ENCODE peak calls at places on chromosome 17, in nine cellular contexts. L is adrenal gland; J is neural progenitor cell; Y is cardiac muscle cell; D is CD4-positive, alpha-beta T cell; U is A549; O is uterus; P is left ventricle myocardium inferior; K is tibial nerve. B is an unnamed sample. For H3K9me3, the result is how much of the 10 kb centered on the place peaks cover.

GRCh38 chr17:77445908-77446535 is 305.3 kb downstream of the SEC14L1 start:
- DNase-seq in L (peak), J (no peak), Y (no peak), D (no peak), U (no peak), O (no peak), P (no peak), K (no peak), B (no peak)

GRCh38 chr17:72171703-72172670 is 51.2 kb downstream of the SOX9 start:
- DNase-seq in L (peak), J (no peak), Y (no peak), D (no peak), U (no peak), O (no peak), P (no peak), K (no peak), B (no peak)

GRCh38 chr17:43319293-43320124 is 79.3 kb upstream of the ARL4D start:
- DNase-seq in L (no peak), J (no peak), Y (no peak), D (no peak), U (no peak), O (no peak), P (no peak), K (no peak), B (no peak)

GRCh38 chr17:67203818-67204217 is 41.2 kb downstream of the HELZ start:
- DNase-seq in L (no peak), J (no peak), Y (no peak), D (no peak), U (no peak), O (no peak), P (no peak), K (no peak), B (no peak)

GRCh38 chr17:36755586-36755985 is 154.2 kb downstream of the MRM1 start:
- DNase-seq in L (peak), J (peak), Y (peak), D (peak), U (peak), O (no peak), P (no peak), K (no peak), B (no peak)

GRCh38 chr17:81680150-81680549 is 3.4 kb downstream of the ARL16 start:
- DNase-seq in L (no peak), J (no peak), Y (no peak), D (no peak), U (no peak), O (no peak), P (no peak), K (no peak), B (no peak)

GRCh38 chr17:51079049-51079448 is 41.6 kb downstream of the SPAG9 start:
- DNase-seq in L (no peak), J (no peak), Y (no peak), D (no peak), U (no peak), O (no peak), P (no peak), K (no peak), B (no peak)

GRCh38 chr17:30309591-30309990 is 17.8 kb upstream of the BLMH start:
- DNase-seq in L (no peak), J (no peak), Y (no peak), D (no peak), U (no peak), O (no peak), P (no peak), K (no peak), B (no peak)

GRCh38 chr17:8696951-8697745 is 47.5 kb downstream of the CCDC42 start:
- DNase-seq in L (no peak), J (peak), Y (no peak), D (no peak), U (no peak), O (peak), P (no peak), K (no peak), B (peak)

GRCh38 chr17:81119223-81120148 is 45.8 kb upstream of the PVALEF start:
- DNase-seq in L (peak), J (peak), Y (peak), D (peak), U (peak), O (peak), P (peak), K (peak), B (peak)

DNA sequence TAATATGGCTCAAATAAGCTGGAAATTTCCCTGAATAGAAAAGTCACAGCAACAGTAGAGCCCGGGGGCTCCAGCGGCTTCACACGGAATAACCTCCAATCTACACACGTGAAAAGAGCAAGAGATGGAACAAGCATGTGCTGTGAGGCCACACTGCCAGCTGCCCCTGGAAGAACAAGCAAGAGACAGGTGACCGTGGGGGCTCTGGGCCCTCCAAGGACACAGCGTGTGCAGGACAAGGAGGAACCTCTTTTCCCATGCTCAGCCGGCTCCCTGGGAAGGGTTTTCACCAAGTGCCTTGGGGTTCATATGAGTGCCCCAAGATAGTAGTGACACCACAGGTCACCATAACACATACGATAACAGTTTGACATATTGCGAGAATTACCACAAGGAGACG is 110.2 kb upstream of the ZNF750 start:
- DNase-seq in L (no peak), J (no peak), Y (no peak), D (no peak), U (no peak), O (peak), P (no peak), K (no peak), B (no peak)
- H3K9me3 ChIP-seq in L (under half), J (under half), Y (under half), D (under half), U (half or more), O (under half), P (half or more), K (under half), B (under half)

GRCh38 chr17:59165933-59166342 is 10.4 kb downstream of the PRR11 start:
- DNase-seq in L (peak), J (peak), Y (peak), D (peak), U (peak), O (no peak), P (no peak), K (no peak), B (no peak)
- TF ChIP-seq CTCF in L (peak), J (peak), Y (peak), D (peak), U (peak), O (no peak), P (peak), K (peak), B (peak)

GRCh38 chr17:53626286-53626685 is 196.4 kb upstream of the KIF2B start:
- DNase-seq in L (no peak), J (no peak), Y (no peak), D (no peak), U (peak), O (no peak), P (no peak), K (no peak), B (no peak)
- H3K9me3 ChIP-seq in L (under half), J (under half), Y (under half), D (under half), U (under half), O (under half), P (under half), K (under half), B (under half)

DNA sequence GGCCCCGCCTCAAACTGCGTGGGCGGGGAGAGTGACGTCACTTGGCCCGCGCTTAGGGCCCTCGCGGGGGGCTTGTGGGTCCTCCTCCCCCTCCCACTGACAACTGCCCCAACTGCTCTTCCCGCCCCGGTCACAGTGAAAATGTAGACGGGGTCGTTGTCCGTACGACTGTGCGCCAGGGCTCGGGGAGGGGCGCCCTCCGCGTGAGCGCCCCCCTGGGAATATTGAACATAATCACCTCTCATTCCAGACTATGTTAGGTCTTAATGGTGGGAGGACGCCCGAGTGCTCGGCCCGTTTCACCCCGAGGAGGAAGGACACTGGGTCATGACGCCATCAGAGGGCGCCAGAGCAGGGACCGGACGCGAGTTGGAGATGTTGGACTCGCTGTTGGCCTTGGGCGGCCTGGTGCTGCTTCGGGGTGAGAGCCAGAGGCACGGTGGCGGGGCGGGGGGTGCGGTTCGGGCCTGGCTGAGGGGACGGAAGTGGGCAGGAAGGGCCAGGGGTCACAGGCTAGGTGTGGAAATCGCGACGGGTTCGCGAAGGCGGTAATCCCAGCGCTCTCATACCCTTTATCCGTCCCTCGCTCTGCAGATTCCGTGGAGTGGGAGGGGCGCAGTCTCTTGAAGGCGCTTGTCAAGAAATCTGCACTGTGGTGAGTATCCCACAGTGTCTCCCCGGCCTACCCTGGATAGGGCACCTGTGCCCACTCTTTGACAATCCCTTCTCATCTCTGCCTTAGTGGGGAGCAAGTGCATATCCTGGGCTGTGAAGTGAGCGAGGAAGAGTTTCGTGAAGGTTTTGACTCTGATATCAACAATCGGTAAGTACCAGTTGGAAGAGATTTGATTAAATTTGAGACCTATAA is at the start of gene ELP5:
- DNase-seq in L (peak), J (peak), Y (peak), D (peak), U (peak), O (peak), P (peak), K (peak), B (peak)
- TF ChIP-seq CTCF in L (peak), J (peak), Y (peak), D (peak), U (peak), O (peak), P (peak), K (peak), B (no peak)

GRCh38 chr17:54405826-54406225 is 494.8 kb upstream of the TOM1L1 start:
- DNase-seq in L (no peak), J (no peak), Y (no peak), D (no peak), U (no peak), O (no peak), P (no peak), K (no peak), B (no peak)

GRCh38 chr17:54404259-54404658 is 496.4 kb upstream of the TOM1L1 start:
- DNase-seq in L (no peak), J (no peak), Y (no peak), D (no peak), U (no peak), O (no peak), P (no peak), K (no peak), B (no peak)

DNA sequence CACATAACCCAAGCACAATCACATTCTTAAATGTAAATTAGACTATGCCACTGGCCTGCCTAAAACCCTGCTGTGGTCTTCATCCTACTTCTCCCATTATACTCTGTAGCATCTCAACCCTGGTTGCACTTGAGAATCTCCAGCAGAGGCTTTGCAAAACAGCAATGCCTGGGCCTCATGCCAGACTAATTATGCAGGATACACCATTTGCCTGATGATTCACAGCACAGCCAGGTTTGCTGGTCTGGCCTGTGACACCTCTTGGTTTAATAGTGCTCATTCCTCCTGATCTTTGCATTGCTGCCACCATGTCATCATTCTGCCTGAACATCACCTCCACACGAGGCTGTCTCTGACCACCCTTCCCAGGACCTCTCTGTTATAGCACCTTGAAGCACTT is 491.9 kb upstream of the TOM1L1 start:
- DNase-seq in L (no peak), J (no peak), Y (no peak), D (no peak), U (no peak), O (no peak), P (no peak), K (no peak), B (no peak)
- H3K9me3 ChIP-seq in L (under half), J (under half), Y (under half), D (under half), U (under half), O (under half), P (under half), K (under half), B (under half)

B was measured in AG04450.